ENCODE peak calls at places on chromosome 14, in four cellular contexts. K is sigmoid colon, D is tibial nerve, E is PC-3. C is an unnamed sample.

GRCh38 chr14:58272589-58273372 is 25.6 kb upstream of the ARID4A start:
- DNase-seq in K (no peak), D (no peak), E (peak), C (peak)

GRCh38 chr14:35287481-35288013 is 4.6 kb upstream of the PSMA6 start:
- DNase-seq in K (no peak), D (no peak), E (no peak), C (no peak)

GRCh38 chr14:100422556-100423420 is 99.6 kb downstream of the SLC25A47 start:
- DNase-seq in K (peak), D (no peak), E (peak), C (no peak)

GRCh38 chr14:33848706-33849454 is 102.0 kb downstream of the EGLN3 start:
- DNase-seq in K (peak), D (no peak), E (peak), C (peak)

GRCh38 chr14:90829677-90830076 is 13.4 kb upstream of the TTC7B start:
- DNase-seq in K (no peak), D (no peak), E (no peak), C (no peak)

GRCh38 chr14:100747736-100748135 is 21.0 kb downstream of the DLK1 start:
- DNase-seq in K (peak), D (no peak), E (no peak), C (no peak)

GRCh38 chr14:34684578-34684977 is 29.8 kb downstream of the CFL2 start:
- DNase-seq in K (no peak), D (no peak), E (no peak), C (no peak)

GRCh38 chr14:79992799-79993198 is 218.5 kb downstream of the DIO2 start:
- DNase-seq in K (no peak), D (no peak), E (no peak), C (no peak)

GRCh38 chr14:24131549-24131966 is 1.1 kb downstream of the FITM1 start:
- DNase-seq in K (no peak), D (no peak), E (no peak), C (no peak)

GRCh38 chr14:94227029-94227428 is 52.9 kb downstream of the PPP4R4 start:
- DNase-seq in K (no peak), D (no peak), E (no peak), C (no peak)

GRCh38 chr14:104597576-104597975 is 7.0 kb downstream of the TMEM179 start:
- DNase-seq in K (no peak), D (no peak), E (no peak), C (peak)

GRCh38 chr14:103453791-103454190 is 68.6 kb downstream of the MARK3 start:
- DNase-seq in K (no peak), D (no peak), E (no peak), C (no peak)

GRCh38 chr14:94115068-94115591 is 4.6 kb downstream of the IFI27 start:
- DNase-seq in K (peak), D (no peak), E (no peak), C (no peak)

GRCh38 chr14:102982852-102983470 is 60.5 kb downstream of the AMN start:
- DNase-seq in K (peak), D (no peak), E (no peak), C (no peak)

GRCh38 chr14:98907981-98908544 is 363.9 kb downstream of the BCL11B start:
- DNase-seq in K (no peak), D (no peak), E (no peak), C (no peak)

GRCh38 chr14:94043111-94043755 is 17.1 kb downstream of the OTUB2 start:
- DNase-seq in K (peak), D (no peak), E (no peak), C (no peak)

GRCh38 chr14:22613091-22613695 is 15.1 kb downstream of the ABHD4 start:
- DNase-seq in K (no peak), D (no peak), E (no peak), C (no peak)

GRCh38 chr14:55438066-55438683 is 2.2 kb downstream of the TBPL2 start:
- DNase-seq in K (no peak), D (no peak), E (peak), C (no peak)

GRCh38 chr14:81172881-81173280 is 47.9 kb downstream of the GTF2A1 start:
- DNase-seq in K (no peak), D (no peak), E (no peak), C (no peak)

GRCh38 chr14:51165415-51165814 is 70.5 kb upstream of the TRIM9 start:
- DNase-seq in K (no peak), D (no peak), E (peak), C (no peak)

GRCh38 chr14:30751646-30752416 is 122.5 kb upstream of the COCH start:
- DNase-seq in K (no peak), D (no peak), E (no peak), C (no peak)

GRCh38 chr14:100623557-100623956 is 36.3 kb upstream of the BEGAIN start:
- DNase-seq in K (no peak), D (no peak), E (no peak), C (no peak)

GRCh38 chr14:104977681-104978647 is at the start of gene AHNAK2:
- DNase-seq in K (peak), D (no peak), E (peak), C (peak)

GRCh38 chr14:54894995-54895394 is 7.6 kb downstream of the GCH1 start:
- DNase-seq in K (no peak), D (no peak), E (peak), C (no peak)

GRCh38 chr14:104665663-104666522 is 23.5 kb upstream of the INF2 start:
- DNase-seq in K (peak), D (no peak), E (peak), C (peak)

GRCh38 chr14:89420502-89420901 is 3.5 kb upstream of the FOXN3 start:
- DNase-seq in K (no peak), D (no peak), E (peak), C (no peak)

GRCh38 chr14:104343690-104344640 is 205.6 kb downstream of the KIF26A start:
- DNase-seq in K (peak), D (no peak), E (no peak), C (no peak)

GRCh38 chr14:89849931-89850330 is 104.6 kb downstream of the EFCAB11 start:
- DNase-seq in K (no peak), D (no peak), E (no peak), C (no peak)

GRCh38 chr14:103109789-103110415 is 13.4 kb upstream of the TNFAIP2 start:
- DNase-seq in K (no peak), D (no peak), E (peak), C (peak)

GRCh38 chr14:104928391-104929133 is 3.9 kb downstream of the PLD4 start:
- DNase-seq in K (no peak), D (no peak), E (no peak), C (no peak)

GRCh38 chr14:103555559-103556337 is 6.7 kb downstream of the BAG5 start:
- DNase-seq in K (no peak), D (no peak), E (no peak), C (no peak)

GRCh38 chr14:99921431-99921830 is 128.2 kb downstream of the EML1 start:
- DNase-seq in K (no peak), D (no peak), E (no peak), C (no peak)

GRCh38 chr14:103746706-103747105 is 31.1 kb downstream of the ZFYVE21 start:
- DNase-seq in K (peak), D (no peak), E (peak), C (no peak)

GRCh38 chr14:89190779-89191513 is 226.1 kb downstream of the FOXN3 start:
- DNase-seq in K (no peak), D (no peak), E (no peak), C (no peak)

GRCh38 chr14:87121716-87122115 is 871.3 kb downstream of the GALC start:
- DNase-seq in K (no peak), D (no peak), E (no peak), C (no peak)

GRCh38 chr14:99687284-99688209 is 3.4 kb downstream of the CYP46A1 start:
- DNase-seq in K (peak), D (no peak), E (peak), C (no peak)

GRCh38 chr14:63852817-63853730 is at the start of gene SYNE2:
- DNase-seq in K (peak), D (peak), E (peak), C (peak)

GRCh38 chr14:39434401-39434800 is 2.2 kb upstream of the FBXO33 start:
- DNase-seq in K (no peak), D (no peak), E (peak), C (no peak)

GRCh38 chr14:103091041-103091882 is 3.3 kb upstream of the EXOC3L4 start:
- DNase-seq in K (no peak), D (no peak), E (peak), C (peak)

GRCh38 chr14:99720941-99721791 is 37.1 kb downstream of the CYP46A1 start:
- DNase-seq in K (no peak), D (no peak), E (no peak), C (peak)

GRCh38 chr14:75494898-75495297 is 27.4 kb upstream of the BATF start:
- DNase-seq in K (no peak), D (no peak), E (peak), C (no peak)
- H3K4me3 ChIP-seq in K (no peak), D (no peak), E (no peak), C (no peak)

GRCh38 chr14:37819155-37820015 is 224.0 kb downstream of the TTC6 start:
- DNase-seq in K (no peak), D (no peak), E (peak), C (no peak)
- H3K27ac ChIP-seq in K (no peak), D (no peak), E (no peak), C (no peak)

GRCh38 chr14:68703093-68703492 is 89.8 kb downstream of the ZFP36L1 start:
- DNase-seq in K (peak), D (no peak), E (peak), C (no peak)

GRCh38 chr14:68701001-68701741 is 91.7 kb downstream of the ZFP36L1 start:
- DNase-seq in K (no peak), D (no peak), E (no peak), C (no peak)

GRCh38 chr14:68702105-68702504 is 90.8 kb downstream of the ZFP36L1 start:
- DNase-seq in K (peak), D (no peak), E (no peak), C (no peak)

GRCh38 chr14:68704736-68705720 is 87.8 kb downstream of the ZFP36L1 start:
- DNase-seq in K (peak), D (no peak), E (peak), C (no peak)

DNA sequence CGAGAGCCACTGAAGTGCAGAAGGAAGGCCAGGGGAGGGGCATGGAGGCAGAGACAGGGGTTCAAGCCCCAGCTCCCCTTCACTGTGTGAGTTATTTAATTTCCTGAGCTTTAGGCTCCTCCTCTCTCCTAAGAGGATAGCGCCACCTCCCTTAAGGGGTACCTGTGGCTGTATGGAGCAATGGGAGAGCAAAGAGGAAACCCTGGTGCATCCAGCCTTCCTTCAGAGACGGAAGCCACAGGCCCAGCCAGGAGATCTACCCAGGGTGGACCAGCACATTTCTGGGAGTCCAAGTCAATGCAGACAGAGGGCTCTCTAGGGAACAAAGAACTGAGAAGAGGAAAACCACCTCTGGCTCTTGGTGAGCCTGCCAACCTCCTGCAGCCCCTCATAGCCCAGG is 90.3 kb downstream of the ZFP36L1 start:
- DNase-seq in K (no peak), D (no peak), E (no peak), C (no peak)
- H3K4me3 ChIP-seq in K (no peak), D (no peak), E (no peak), C (no peak)

DNA sequence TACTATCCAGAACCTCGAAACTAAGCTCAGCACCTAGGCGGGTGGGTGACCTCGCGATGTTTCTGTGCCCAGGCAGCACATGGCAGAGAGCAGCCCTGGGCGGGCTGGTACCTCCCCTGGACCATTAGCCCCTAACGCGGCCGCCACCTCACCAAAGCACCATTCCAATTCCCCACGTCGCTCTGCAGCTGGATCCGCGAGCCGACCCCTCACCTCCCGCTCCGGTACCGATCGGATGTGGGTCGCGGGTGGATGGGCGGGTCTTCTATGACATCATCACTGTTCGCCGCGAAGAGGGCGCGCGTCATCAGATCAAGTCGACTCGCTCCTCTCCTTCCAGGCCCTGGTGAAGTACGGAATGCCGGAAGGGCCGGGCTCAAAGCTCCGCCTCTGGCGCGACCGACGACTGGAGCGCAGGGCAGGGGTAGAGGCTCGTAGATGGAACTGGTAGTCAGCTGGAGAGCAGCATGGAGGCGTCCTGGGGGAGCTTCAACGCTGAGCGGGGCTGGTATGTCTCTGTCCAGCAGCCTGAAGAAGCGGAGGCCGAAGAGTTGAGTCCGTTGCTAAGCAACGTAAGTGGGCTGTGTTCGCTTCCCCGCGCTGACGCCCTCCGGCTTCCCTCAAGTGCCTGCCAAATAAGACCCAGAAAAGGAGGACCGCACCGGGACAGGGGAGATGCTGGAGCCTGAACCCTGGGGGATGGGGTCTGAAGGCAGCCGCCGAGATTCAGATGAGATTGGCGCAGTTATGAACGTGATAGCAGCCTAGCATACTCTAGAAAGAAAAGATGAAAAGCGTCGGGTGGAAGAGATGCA is at the start of the genes SLC38A6 and TRMT5:
- DNase-seq in K (peak), D (peak), E (peak), C (peak)
- H3K27ac ChIP-seq in K (peak), D (peak), E (peak), C (peak)

DNA sequence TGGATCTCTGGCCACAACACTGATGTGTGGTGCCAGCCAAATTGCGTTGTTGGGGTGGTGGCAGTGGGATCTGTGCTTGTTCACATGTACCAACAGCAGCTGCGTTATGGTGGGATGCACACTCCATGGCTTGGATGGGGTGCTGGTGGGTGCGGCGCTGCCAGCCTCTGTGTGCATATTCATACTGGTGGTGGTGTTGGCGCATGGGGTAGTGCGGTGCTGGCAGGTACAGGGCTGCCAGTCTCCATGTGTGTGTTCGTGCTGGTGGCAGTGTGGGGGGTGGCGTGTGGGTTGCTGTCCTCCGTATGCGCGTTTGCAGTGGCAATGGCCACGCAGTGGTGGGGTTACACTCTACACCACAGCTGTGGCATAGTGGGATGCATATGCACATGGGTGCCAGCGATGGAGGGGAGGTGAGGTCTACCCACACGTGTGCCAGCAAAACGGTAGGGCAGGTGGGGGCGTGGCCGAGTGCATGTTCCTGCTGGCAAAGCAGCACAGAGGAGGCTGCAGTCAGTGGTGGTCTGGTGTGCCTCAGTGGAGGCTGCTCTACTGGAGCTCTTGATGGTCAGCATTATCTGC is 26.5 kb downstream of the RAD51B start:
- DNase-seq in K (no peak), D (no peak), E (no peak), C (no peak)
- H3K4me3 ChIP-seq in K (no peak), D (no peak), E (no peak), C (no peak)

DNA sequence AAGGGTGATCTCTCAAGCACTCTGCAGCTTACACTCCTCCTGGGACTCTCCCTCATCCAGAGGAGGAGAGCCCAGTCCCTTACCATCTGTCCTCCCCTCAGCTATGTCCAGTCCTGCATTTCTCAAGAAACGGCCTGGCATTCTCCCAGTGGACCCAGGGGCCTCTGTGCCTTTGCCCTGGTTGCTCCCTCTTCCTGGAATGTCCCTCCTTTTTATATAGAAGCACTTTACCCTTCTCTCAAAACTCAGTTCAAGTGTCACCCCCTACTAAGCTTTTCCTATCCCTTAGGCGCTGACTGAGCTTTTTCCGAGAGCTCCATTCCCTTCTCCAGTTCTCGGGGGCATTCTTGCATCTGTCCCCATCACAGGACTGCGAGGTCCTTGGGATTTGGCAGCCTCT is 8.9 kb upstream of the GLRX5 start:
- DNase-seq in K (no peak), D (no peak), E (no peak), C (no peak)
- H3K27ac ChIP-seq in K (no peak), D (peak), E (no peak), C (no peak)

C was measured in pancreas.